ENCODE peak calls at places on chromosomes 4 and X, in four cellular contexts. One of them, this sample, is unnamed.

GRCh38 chr4:147017081-147017480 is 71.4 kb upstream of the TTC29 start:
- DNase-seq in thoracic aorta: no peak
- DNase-seq in heart right ventricle: no peak
- DNase-seq in cardiac fibroblast: peak; percentile 57
- DNase-seq in this sample: no peak

GRCh38 chr4:182861346-182861745 is 55.8 kb downstream of the DCTD start:
- DNase-seq in thoracic aorta: no peak
- DNase-seq in heart right ventricle: no peak
- DNase-seq in cardiac fibroblast: no peak
- DNase-seq in this sample: no peak

GRCh38 chrX:35842657-35843056 is 44.5 kb downstream of the MAGEB16 start:
- DNase-seq in cardiac fibroblast: no peak
- DNase-seq in thoracic aorta: no peak
- DNase-seq in heart right ventricle: no peak
- DNase-seq in this sample: peak; percentile 35

GRCh38 chr4:1015179-1015578 is 3.8 kb downstream of the FGFRL1 start:
- DNase-seq in thoracic aorta: no peak
- DNase-seq in cardiac fibroblast: no peak
- DNase-seq in heart right ventricle: no peak
- DNase-seq in this sample: no peak

GRCh38 chr4:101356928-101357327 is 9.6 kb upstream of the PPP3CA start:
- DNase-seq in thoracic aorta: no peak
- DNase-seq in cardiac fibroblast: peak; percentile 95
- DNase-seq in heart right ventricle: no peak
- DNase-seq in this sample: no peak

GRCh38 chr4:169305173-169305572 is 34.4 kb upstream of the SH3RF1 start:
- DNase-seq in cardiac fibroblast: no peak
- DNase-seq in heart right ventricle: no peak
- DNase-seq in thoracic aorta: no peak
- DNase-seq in this sample: no peak

GRCh38 chr4:18390655-18391369 is 369.3 kb upstream of the LCORL start:
- DNase-seq in heart right ventricle: no peak
- DNase-seq in thoracic aorta: no peak
- DNase-seq in cardiac fibroblast: peak; percentile 1
- DNase-seq in this sample: no peak

GRCh38 chr4:164783966-164784365 is 30.0 kb downstream of the SMIM31 start:
- DNase-seq in heart right ventricle: no peak
- DNase-seq in cardiac fibroblast: no peak
- DNase-seq in thoracic aorta: no peak
- DNase-seq in this sample: no peak

GRCh38 chrX:3442685-3443084 is 96.2 kb upstream of the MXRA5 start:
- DNase-seq in thoracic aorta: no peak
- DNase-seq in heart right ventricle: no peak
- DNase-seq in cardiac fibroblast: no peak
- DNase-seq in this sample: no peak

GRCh38 chrX:6095469-6095868 is 133.2 kb downstream of the NLGN4X start:
- DNase-seq in cardiac fibroblast: no peak
- DNase-seq in thoracic aorta: no peak
- DNase-seq in heart right ventricle: no peak
- DNase-seq in this sample: peak; percentile 2

GRCh38 chr4:131344761-131345160 is 1804.3 kb upstream of the PCDH10 start:
- DNase-seq in thoracic aorta: no peak
- DNase-seq in heart right ventricle: no peak
- DNase-seq in cardiac fibroblast: no peak
- DNase-seq in this sample: no peak

GRCh38 chrX:13430136-13430827 is 110.4 kb upstream of the ATXN3L start:
- DNase-seq in heart right ventricle: no peak
- DNase-seq in cardiac fibroblast: peak; percentile 39
- DNase-seq in thoracic aorta: no peak
- DNase-seq in this sample: no peak

GRCh38 chrX:101217689-101218088 is 1.9 kb upstream of the DRP2 start:
- DNase-seq in cardiac fibroblast: no peak
- DNase-seq in heart right ventricle: no peak
- DNase-seq in thoracic aorta: no peak
- DNase-seq in this sample: no peak

GRCh38 chrX:132615396-132616131 is 126.7 kb upstream of the MBNL3 start:
- DNase-seq in thoracic aorta: no peak
- DNase-seq in cardiac fibroblast: peak; percentile 51
- DNase-seq in heart right ventricle: no peak
- DNase-seq in this sample: no peak

GRCh38 chr4:17111959-17112659 is 213.7 kb upstream of the LDB2 start:
- DNase-seq in heart right ventricle: no peak
- DNase-seq in thoracic aorta: no peak
- DNase-seq in cardiac fibroblast: peak; percentile 38
- DNase-seq in this sample: peak; percentile 15

GRCh38 chr4:73729534-73730165 is 10.7 kb upstream of the CXCL8 start:
- DNase-seq in cardiac fibroblast: peak; percentile 97
- DNase-seq in heart right ventricle: peak; percentile 30
- DNase-seq in thoracic aorta: peak; percentile 37
- DNase-seq in this sample: peak; percentile 39

GRCh38 chrX:19902110-19902509 is 14.7 kb upstream of the SH3KBP1 start:
- DNase-seq in heart right ventricle: peak; percentile 21
- DNase-seq in thoracic aorta: no peak
- DNase-seq in cardiac fibroblast: peak; percentile 50
- DNase-seq in this sample: no peak

GRCh38 chrX:56817179-56817578 is 88.1 kb downstream of the NBDY start:
- DNase-seq in cardiac fibroblast: no peak
- DNase-seq in thoracic aorta: no peak
- DNase-seq in heart right ventricle: no peak
- DNase-seq in this sample: no peak

GRCh38 chr4:67437974-67438713 is 107.2 kb downstream of the CENPC start:
- DNase-seq in thoracic aorta: no peak
- DNase-seq in cardiac fibroblast: peak; percentile 83
- DNase-seq in heart right ventricle: no peak
- DNase-seq in this sample: no peak

GRCh38 chr4:131450572-131451209 is 1698.4 kb upstream of the PCDH10 start:
- DNase-seq in heart right ventricle: no peak
- DNase-seq in cardiac fibroblast: no peak
- DNase-seq in thoracic aorta: no peak
- DNase-seq in this sample: no peak

GRCh38 chr4:147157860-147158701 is 212.4 kb upstream of the TTC29 start:
- DNase-seq in thoracic aorta: no peak
- DNase-seq in heart right ventricle: peak; percentile 33
- DNase-seq in cardiac fibroblast: peak; percentile 47
- DNase-seq in this sample: no peak

GRCh38 chr4:149896428-149896827 is 80.8 kb upstream of the IQCM start:
- DNase-seq in heart right ventricle: no peak
- DNase-seq in cardiac fibroblast: peak; percentile 51
- DNase-seq in thoracic aorta: no peak
- DNase-seq in this sample: no peak

GRCh38 chr4:109833756-109834155 is 6.0 kb downstream of the RRH start:
- DNase-seq in heart right ventricle: no peak
- DNase-seq in thoracic aorta: no peak
- DNase-seq in cardiac fibroblast: no peak
- DNase-seq in this sample: no peak

GRCh38 chr4:60865238-60865637 is 334.9 kb upstream of the ADGRL3 start:
- DNase-seq in heart right ventricle: no peak
- DNase-seq in cardiac fibroblast: peak; percentile 36
- DNase-seq in thoracic aorta: no peak
- DNase-seq in this sample: no peak

GRCh38 chrX:15946783-15947550 is 92.4 kb upstream of the AP1S2 start:
- DNase-seq in cardiac fibroblast: peak; percentile 83
- DNase-seq in heart right ventricle: no peak
- DNase-seq in thoracic aorta: no peak
- DNase-seq in this sample: no peak

GRCh38 chr4:185343726-185344581 is 51.8 kb downstream of the LRP2BP start:
- DNase-seq in thoracic aorta: no peak
- DNase-seq in cardiac fibroblast: peak; percentile 82
- DNase-seq in heart right ventricle: no peak
- DNase-seq in this sample: no peak

GRCh38 chr4:140213736-140214135 is 59.8 kb upstream of the MAML3 start:
- DNase-seq in cardiac fibroblast: peak; percentile 37
- DNase-seq in heart right ventricle: no peak
- DNase-seq in thoracic aorta: no peak
- DNase-seq in this sample: no peak

GRCh38 chr4:5711479-5712184 is 631 bp downstream of the EVC start:
- DNase-seq in thoracic aorta: no peak
- DNase-seq in cardiac fibroblast: peak; percentile 51
- DNase-seq in heart right ventricle: peak; percentile 29
- DNase-seq in this sample: no peak

GRCh38 chr4:156536661-156537060 is 434.9 kb downstream of the PDGFC start:
- DNase-seq in cardiac fibroblast: peak; percentile 22
- DNase-seq in thoracic aorta: no peak
- DNase-seq in heart right ventricle: no peak
- DNase-seq in this sample: no peak

GRCh38 chrX:54540289-54540688 is 10.3 kb downstream of the GNL3L start:
- DNase-seq in cardiac fibroblast: peak; percentile 65
- DNase-seq in heart right ventricle: no peak
- DNase-seq in thoracic aorta: no peak
- DNase-seq in this sample: no peak

GRCh38 chr4:41990029-41990382 is 324 bp upstream of the SLC30A9 start:
- DNase-seq in thoracic aorta: no peak
- DNase-seq in cardiac fibroblast: no peak
- DNase-seq in heart right ventricle: no peak
- DNase-seq in this sample: no peak

GRCh38 chr4:3836802-3837601 is 70.8 kb downstream of the ADRA2C start:
- DNase-seq in thoracic aorta: no peak
- DNase-seq in heart right ventricle: no peak
- DNase-seq in cardiac fibroblast: no peak
- DNase-seq in this sample: no peak

GRCh38 chr4:101615652-101616051 is 174.9 kb upstream of the BANK1 start:
- DNase-seq in cardiac fibroblast: no peak
- DNase-seq in heart right ventricle: no peak
- DNase-seq in thoracic aorta: no peak
- DNase-seq in this sample: no peak

GRCh38 chr4:138910201-138910913 is 105.2 kb upstream of the NOCT start:
- DNase-seq in cardiac fibroblast: peak; percentile 60
- DNase-seq in heart right ventricle: no peak
- DNase-seq in thoracic aorta: no peak
- DNase-seq in this sample: no peak

DNA sequence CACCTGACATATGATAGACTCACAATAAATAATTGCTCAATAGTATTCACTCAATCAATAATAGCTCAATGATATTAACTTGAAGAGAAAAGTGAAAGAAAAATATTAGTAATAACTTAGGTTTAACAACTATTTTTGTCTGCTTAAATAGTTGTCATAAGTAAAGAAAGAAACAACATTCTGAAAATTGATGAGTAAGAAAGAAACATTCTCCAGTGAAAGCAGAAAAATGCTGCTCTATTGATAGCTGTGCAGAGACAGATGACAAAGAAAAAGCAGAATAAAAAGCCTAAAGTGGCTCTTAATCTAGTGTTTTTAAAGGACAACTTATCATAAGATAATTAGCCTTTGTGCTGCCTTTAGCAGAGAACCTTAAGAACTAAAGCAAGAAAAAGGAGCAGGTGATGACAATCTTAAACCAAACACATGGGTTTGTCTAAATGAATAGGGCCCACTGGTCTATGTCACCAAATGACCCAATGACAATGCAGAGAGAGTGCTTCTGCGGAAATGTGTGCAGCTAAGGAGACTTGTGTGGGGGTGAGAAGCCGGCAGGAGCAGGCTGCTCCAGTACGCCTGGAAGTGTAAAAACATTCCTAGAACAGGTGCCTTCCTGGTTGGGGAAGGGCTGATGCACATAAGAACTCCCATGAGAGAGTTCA is 13.2 kb downstream of the HS3ST1 start:
- DNase-seq in heart right ventricle: no peak
- DNase-seq in cardiac fibroblast: no peak
- DNase-seq in thoracic aorta: no peak
- DNase-seq in this sample: no peak
- H3K4me3 ChIP-seq in heart right ventricle: no peak overlapping the region
- H3K4me3 ChIP-seq in cardiac fibroblast: no peak overlapping the region
- H3K4me3 ChIP-seq in thoracic aorta: no peak overlapping the region
- H3K4me3 ChIP-seq in this sample: no peak overlapping the region

DNA sequence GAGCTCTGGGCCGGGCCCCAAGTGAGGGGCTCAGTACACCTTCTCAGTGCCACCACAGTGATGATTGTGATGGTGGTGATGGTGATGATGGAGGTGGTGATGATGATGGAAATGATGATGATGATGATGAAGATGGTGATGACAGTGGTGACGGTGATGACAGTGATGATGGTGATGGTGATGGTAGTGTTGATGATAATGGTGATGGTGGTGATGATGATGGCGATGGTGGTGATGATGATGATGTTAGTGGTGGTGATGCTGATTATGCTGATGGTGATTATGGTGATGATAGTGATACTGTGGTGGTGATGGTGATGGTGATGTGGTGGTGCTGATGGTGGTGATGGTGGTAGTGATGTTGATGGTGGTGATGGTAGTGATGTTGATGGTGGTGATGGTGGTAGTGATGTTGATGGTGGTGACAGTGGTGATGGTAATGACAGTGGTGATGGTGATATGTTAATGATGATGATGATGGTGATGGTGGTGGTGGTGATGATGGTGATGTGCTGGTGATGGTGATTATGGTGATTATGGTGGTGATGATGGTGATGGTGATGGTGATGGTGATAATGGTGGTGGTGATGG is 29.9 kb downstream of the HMX1 start:
- DNase-seq in cardiac fibroblast: no peak
- DNase-seq in thoracic aorta: no peak
- DNase-seq in heart right ventricle: no peak
- DNase-seq in this sample: no peak
- H3K4me3 ChIP-seq in cardiac fibroblast: no peak overlapping the region
- H3K4me3 ChIP-seq in thoracic aorta: no peak overlapping the region
- H3K4me3 ChIP-seq in heart right ventricle: no peak overlapping the region
- H3K4me3 ChIP-seq in this sample: no peak overlapping the region

GRCh38 chr4:39700500-39700899 is 2.6 kb downstream of the UBE2K start:
- DNase-seq in heart right ventricle: no peak
- DNase-seq in cardiac fibroblast: no peak
- DNase-seq in thoracic aorta: no peak
- DNase-seq in this sample: no peak
- H3K4me3 ChIP-seq in heart right ventricle: no peak overlapping the region
- H3K4me3 ChIP-seq in cardiac fibroblast: no peak overlapping the region
- H3K4me3 ChIP-seq in thoracic aorta: peak overlapping the region; percentile 95
- H3K4me3 ChIP-seq in this sample: no peak overlapping the region

GRCh38 chrX:40244980-40245379 is 147.2 kb upstream of the BCOR start:
- DNase-seq in heart right ventricle: no peak
- DNase-seq in cardiac fibroblast: peak; percentile 47
- DNase-seq in thoracic aorta: no peak
- DNase-seq in this sample: peak; percentile 76
- H3K4me3 ChIP-seq in heart right ventricle: no peak overlapping the region
- H3K4me3 ChIP-seq in cardiac fibroblast: no peak overlapping the region
- H3K4me3 ChIP-seq in thoracic aorta: peak overlapping the region; percentile 42
- H3K4me3 ChIP-seq in this sample: no peak overlapping the region

DNA sequence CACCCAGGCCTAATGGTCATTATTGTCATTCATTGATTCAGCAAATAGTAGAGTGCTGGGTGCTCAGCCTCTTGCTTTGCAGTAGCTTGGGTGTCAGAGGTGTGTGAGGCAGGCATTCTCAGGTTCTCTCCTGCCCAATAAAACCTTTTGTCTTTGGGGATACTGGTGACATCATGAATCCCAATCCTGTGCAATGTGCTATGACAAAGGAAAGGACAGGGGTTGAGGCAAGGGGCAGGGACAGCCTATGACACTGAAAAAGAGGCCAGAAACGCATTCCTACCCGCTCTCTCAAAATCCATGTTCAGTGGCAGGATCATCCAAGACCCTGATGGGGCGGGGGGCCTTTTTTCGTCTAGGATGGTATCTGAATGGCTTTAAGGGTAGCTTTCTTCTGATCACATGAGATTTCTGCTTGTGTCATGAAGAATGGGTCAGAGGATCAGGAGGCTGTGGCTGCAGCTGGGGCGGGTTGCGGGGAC is 1.5 kb upstream of the FAM193A start:
- DNase-seq in thoracic aorta: no peak
- DNase-seq in cardiac fibroblast: peak; percentile 11
- DNase-seq in heart right ventricle: no peak
- DNase-seq in this sample: no peak
- H3K4me3 ChIP-seq in thoracic aorta: peak overlapping the region; percentile 88
- H3K4me3 ChIP-seq in cardiac fibroblast: peak overlapping the region; percentile 72
- H3K4me3 ChIP-seq in heart right ventricle: peak overlapping the region; percentile 56
- H3K4me3 ChIP-seq in this sample: peak overlapping the region; percentile 88

GRCh38 chr4:10535900-10536299 is 78.7 kb upstream of the ZNF518B start:
- DNase-seq in cardiac fibroblast: no peak
- DNase-seq in heart right ventricle: no peak
- DNase-seq in thoracic aorta: no peak
- DNase-seq in this sample: no peak
- H3K4me3 ChIP-seq in cardiac fibroblast: no peak overlapping the region
- H3K4me3 ChIP-seq in heart right ventricle: no peak overlapping the region
- H3K4me3 ChIP-seq in thoracic aorta: no peak overlapping the region
- H3K4me3 ChIP-seq in this sample: no peak overlapping the region

This sample was measured in Jurkat, Clone E6-1.